ENCODE peak calls at places on chromosome 5, in four cellular contexts. K is lower leg skin, C is A549, R is H54. H is an unnamed sample.
A peak's percentile ranks its signal among the peaks of the same experiment; 100 is the strongest.

GRCh38 chr5:5979362-5979760 is 399.0 kb downstream of the MED10 start:
- DNase-seq in K (no peak), C (no peak), R (no peak), H (no peak)

GRCh38 chr5:135448796-135449507 is 1.8 kb upstream of the DCANP1 start:
- DNase-seq in K (no peak), C (no peak), R (no peak), H (no peak)

GRCh38 chr5:149646564-149646963 is 65.3 kb downstream of the ARHGEF37 start:
- DNase-seq in K (no peak), C (no peak), R (no peak), H (no peak)

GRCh38 chr5:141811287-141812155 is 66.7 kb downstream of the PCDH1 start:
- DNase-seq in K (no peak), C (peak; percentile 62), R (peak; percentile 41), H (no peak)

GRCh38 chr5:35921930-35922329 is 16.5 kb downstream of the CAPSL start:
- DNase-seq in K (no peak), C (no peak), R (no peak), H (no peak)

GRCh38 chr5:75668988-75669760 is 48.1 kb downstream of the POC5 start:
- DNase-seq in K (no peak), C (peak; percentile 40), R (peak; percentile 33), H (no peak)

GRCh38 chr5:142779163-142779562 is 9.0 kb downstream of the ARHGAP26 start:
- DNase-seq in K (no peak), C (no peak), R (no peak), H (peak; percentile 65)

GRCh38 chr5:84381501-84382362 is 2.9 kb downstream of the EDIL3 start:
- DNase-seq in K (peak; percentile 29), C (no peak), R (no peak), H (no peak)

GRCh38 chr5:35213608-35214007 is 16.7 kb downstream of the PRLR start:
- DNase-seq in K (no peak), C (no peak), R (no peak), H (no peak)

GRCh38 chr5:33763435-33763834 is 128.4 kb downstream of the ADAMTS12 start:
- DNase-seq in K (no peak), C (no peak), R (no peak), H (no peak)

DNA sequence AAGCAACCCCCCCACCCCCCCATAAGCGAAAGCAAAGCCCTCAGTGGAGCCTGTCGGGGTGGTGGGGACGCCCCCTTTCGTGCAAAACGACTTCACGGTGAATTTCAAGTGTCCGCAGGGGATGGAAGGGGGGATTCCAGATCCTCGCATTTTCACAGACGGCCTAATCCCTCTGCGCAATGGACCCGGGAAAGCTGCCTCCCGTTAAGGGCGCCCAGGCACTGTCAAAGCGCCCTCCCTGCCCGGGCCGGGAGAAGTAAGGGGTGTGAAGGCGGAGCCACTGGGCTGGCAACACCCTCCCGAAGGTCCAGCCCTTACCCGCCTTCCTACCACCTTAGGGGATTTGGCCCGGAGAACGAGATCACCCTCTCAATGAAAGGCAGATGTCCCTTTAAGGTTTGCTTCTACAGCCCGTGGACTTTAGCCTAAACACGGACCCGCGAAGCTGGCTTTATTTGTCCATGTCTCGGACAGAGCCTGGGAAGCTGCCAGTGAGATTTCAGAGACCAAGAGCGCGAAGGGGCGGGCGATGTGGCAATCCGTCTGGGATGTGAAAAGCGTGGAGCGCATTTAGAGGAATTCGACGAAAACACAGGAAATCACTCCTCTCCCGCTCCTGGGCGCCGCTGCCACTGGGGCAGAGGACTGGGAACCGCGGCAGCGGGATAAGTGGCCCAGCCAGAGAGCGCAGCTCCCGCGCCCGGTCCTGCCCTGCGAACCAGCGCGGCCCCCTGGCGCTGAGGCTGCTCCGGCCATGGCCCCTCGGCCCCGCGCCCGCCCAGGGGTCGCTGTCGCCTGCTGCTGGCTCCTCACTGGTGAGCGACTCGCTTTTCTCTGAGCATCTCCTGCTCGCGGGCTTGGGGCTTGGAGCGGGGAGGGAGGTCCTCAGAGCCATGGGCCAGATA is at the start of the genes ITGA1 and PELO:
- DNase-seq in K (peak; percentile 62), C (peak; percentile 68), R (peak; percentile 54), H (peak; percentile 78)
- TF ChIP-seq POLR2A in K (no peak), C (no peak), R (peak; percentile 45), H (peak; percentile 55)

GRCh38 chr5:132736853-132737833 is at the start of gene KIF3A:
- DNase-seq in K (peak; percentile 91), C (peak; percentile 99), R (peak; percentile 99), H (peak; percentile 99)
- TF ChIP-seq POLR2A in K (no peak), C (peak; percentile 67), R (peak; percentile 85), H (peak; percentile 63)

DNA sequence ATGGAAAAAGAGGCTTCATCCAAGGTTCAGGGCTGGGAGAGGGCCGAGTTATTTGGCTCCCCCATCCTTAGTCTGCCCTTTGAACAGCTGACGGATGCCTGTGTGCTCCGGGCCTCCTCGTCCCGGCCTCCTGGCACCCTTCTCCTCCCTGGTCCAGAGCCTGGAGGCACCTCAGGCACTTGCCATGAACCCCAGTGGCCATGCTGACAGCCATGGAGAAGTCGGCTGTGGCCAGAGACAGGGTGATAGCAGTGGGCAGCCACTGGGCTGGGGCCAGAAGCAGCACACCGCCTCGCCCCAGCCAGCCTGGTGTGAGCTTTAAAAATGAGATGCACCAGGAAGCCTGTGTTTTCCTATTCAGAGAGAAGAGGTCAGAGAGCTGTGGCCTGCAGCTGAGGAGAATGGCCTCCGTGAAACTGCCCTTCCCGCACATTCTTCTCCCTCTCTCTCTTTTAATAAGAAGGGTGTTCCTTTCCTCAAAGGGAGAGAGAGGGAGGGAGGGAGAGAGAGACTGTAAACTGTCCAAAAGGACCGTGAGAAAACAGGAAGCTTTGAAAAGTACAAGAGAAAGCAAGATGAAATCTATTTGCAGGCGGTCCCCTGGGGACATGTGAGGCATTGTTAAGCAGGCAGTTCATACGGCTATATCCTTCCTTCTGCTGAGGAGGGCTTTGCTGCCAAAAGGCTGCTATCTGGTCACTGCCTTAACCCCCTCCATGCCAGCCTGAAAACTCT is 55.3 kb downstream of the ZNF366 start:
- DNase-seq in K (peak; percentile 78), C (peak; percentile 20), R (no peak), H (peak; percentile 86)
- TF ChIP-seq POLR2A in K (no peak), C (no peak), R (no peak), H (no peak)

GRCh38 chr5:53929596-53929995 is 369.2 kb downstream of the NDUFS4 start:
- DNase-seq in K (no peak), C (no peak), R (no peak), H (no peak)
- TF ChIP-seq POLR2A in K (no peak), C (no peak), R (no peak), H (no peak)

GRCh38 chr5:14702238-14702839 is 37.8 kb downstream of the OTULIN start:
- DNase-seq in K (peak; percentile 63), C (no peak), R (no peak), H (no peak)
- TF ChIP-seq POLR2A in K (no peak), C (no peak), R (no peak), H (no peak)

GRCh38 chr5:72295539-72295938 is 24.5 kb downstream of the MRPS27 start:
- DNase-seq in K (no peak), C (no peak), R (no peak), H (no peak)

GRCh38 chr5:72294473-72294872 is 25.6 kb downstream of the MRPS27 start:
- DNase-seq in K (no peak), C (no peak), R (no peak), H (no peak)

GRCh38 chr5:72292411-72292810 is 27.6 kb downstream of the MRPS27 start:
- DNase-seq in K (no peak), C (no peak), R (no peak), H (no peak)

GRCh38 chr5:72291601-72292000 is 28.4 kb downstream of the MRPS27 start:
- DNase-seq in K (no peak), C (no peak), R (no peak), H (no peak)

GRCh38 chr5:72293495-72294055 is 26.5 kb downstream of the MRPS27 start:
- DNase-seq in K (no peak), C (no peak), R (no peak), H (no peak)
- TF ChIP-seq POLR2A in K (no peak), C (no peak), R (no peak), H (no peak)

DNA sequence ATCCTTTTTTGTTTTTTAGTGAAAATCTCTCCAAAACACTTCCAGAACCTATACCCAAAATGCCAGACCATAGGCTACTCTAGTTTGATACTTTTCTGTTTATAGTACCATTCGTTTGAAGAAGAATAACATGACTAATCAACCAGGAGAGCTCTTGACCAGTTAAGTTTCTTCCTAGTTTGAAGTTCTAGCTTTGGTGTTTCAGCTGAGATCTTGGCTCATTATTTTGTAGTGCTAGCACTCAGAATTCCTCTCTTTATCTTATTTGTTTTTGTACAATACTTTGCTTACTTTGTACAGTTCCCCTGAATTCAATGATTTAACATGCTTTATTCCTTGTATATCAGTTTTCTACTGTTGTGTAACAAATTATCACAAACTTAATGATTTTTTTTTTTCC is 911.6 kb downstream of the EFNA5 start:
- DNase-seq in K (no peak), C (no peak), R (no peak), H (no peak)
- TF ChIP-seq POLR2A in K (no peak), C (no peak), R (no peak), H (no peak)

GRCh38 chr5:138936225-138936967 is 61.3 kb upstream of the LRRTM2 start:
- DNase-seq in K (no peak), C (no peak), R (no peak), H (peak; percentile 39)
- TF ChIP-seq POLR2A in K (no peak), C (no peak), R (no peak), H (no peak)

DNA sequence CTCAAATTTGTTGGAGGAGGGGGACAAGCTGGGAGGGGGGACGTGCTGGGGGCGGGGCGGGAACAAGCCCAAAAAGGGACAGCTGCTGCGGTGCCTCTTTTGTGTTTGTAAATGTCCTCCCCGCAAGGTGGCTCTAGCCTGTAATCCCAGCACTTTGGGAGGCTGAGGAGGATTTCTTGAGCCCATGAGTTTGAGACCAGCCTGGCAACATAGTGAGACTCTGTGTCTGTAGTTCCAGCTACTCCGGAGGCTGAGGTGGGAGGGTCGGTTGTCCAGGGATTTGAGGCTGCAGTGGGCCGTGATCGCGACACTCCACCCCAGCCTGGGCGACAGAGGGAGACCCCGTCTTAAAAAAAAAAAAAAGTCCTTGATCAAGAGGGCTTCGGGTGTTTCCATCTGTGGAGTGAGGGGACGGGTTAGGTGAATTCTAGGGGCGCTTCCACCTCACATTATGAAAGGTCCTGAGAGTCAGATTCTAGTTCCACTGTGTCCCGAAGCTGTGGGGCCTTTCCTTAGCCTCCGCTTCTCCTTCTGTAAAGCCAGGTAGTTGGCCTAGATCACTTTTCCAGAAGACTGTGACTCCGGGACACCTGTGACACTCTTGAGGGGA is 779 bp upstream of the CTNNA1 start:
- DNase-seq in K (peak; percentile 33), C (peak; percentile 57), R (no peak), H (no peak)
- TF ChIP-seq POLR2A in K (no peak), C (no peak), R (no peak), H (no peak)

H was measured in heart left ventricle.